ENCODE peak calls at places on chromosomes 13 and 19, in five cellular contexts. One of them, this sample, is unnamed.

GRCh38 chr19:13841339-13842293 is 35.3 kb upstream of the NANOS3 start:
- DNase-seq in K562: no peak
- DNase-seq in tibial nerve: no peak
- DNase-seq in ovary: peak
- DNase-seq in stomach: peak
- DNase-seq in this sample: peak

GRCh38 chr13:112586334-112586733 is 1.6 kb downstream of the TUBGCP3 start:
- DNase-seq in stomach: no peak
- DNase-seq in K562: peak
- DNase-seq in tibial nerve: no peak
- DNase-seq in ovary: no peak
- DNase-seq in this sample: no peak

GRCh38 chr13:30332516-30333165 is 25.3 kb upstream of the KATNAL1 start:
- DNase-seq in stomach: no peak
- DNase-seq in tibial nerve: no peak
- DNase-seq in K562: no peak
- DNase-seq in ovary: no peak
- DNase-seq in this sample: no peak

GRCh38 chr13:31209172-31209818 is 9.5 kb downstream of the B3GLCT start:
- DNase-seq in ovary: peak
- DNase-seq in tibial nerve: no peak
- DNase-seq in K562: peak
- DNase-seq in stomach: peak
- DNase-seq in this sample: peak

GRCh38 chr13:66009241-66009640 is 1220.9 kb downstream of the PCDH9 start:
- DNase-seq in tibial nerve: no peak
- DNase-seq in stomach: no peak
- DNase-seq in K562: no peak
- DNase-seq in ovary: no peak
- DNase-seq in this sample: no peak

GRCh38 chr13:76656056-76656455 is 230.1 kb downstream of the KCTD12 start:
- DNase-seq in stomach: no peak
- DNase-seq in K562: no peak
- DNase-seq in tibial nerve: no peak
- DNase-seq in ovary: no peak
- DNase-seq in this sample: no peak

GRCh38 chr13:112067871-112068305 is 939 bp downstream of the SOX1 start:
- DNase-seq in stomach: no peak
- DNase-seq in tibial nerve: no peak
- DNase-seq in K562: no peak
- DNase-seq in ovary: no peak
- DNase-seq in this sample: no peak

GRCh38 chr19:58455306-58455705 is 3.9 kb downstream of the ZNF324B start:
- DNase-seq in stomach: no peak
- DNase-seq in ovary: no peak
- DNase-seq in K562: no peak
- DNase-seq in tibial nerve: no peak
- DNase-seq in this sample: no peak

GRCh38 chr19:39160523-39160861 is 34.9 kb downstream of the PAK4 start:
- DNase-seq in tibial nerve: peak
- DNase-seq in ovary: peak
- DNase-seq in stomach: peak
- DNase-seq in K562: no peak
- DNase-seq in this sample: peak

GRCh38 chr19:29285878-29286277 is 72.9 kb upstream of the UQCRFS1 start:
- DNase-seq in ovary: no peak
- DNase-seq in tibial nerve: no peak
- DNase-seq in K562: peak
- DNase-seq in stomach: no peak
- DNase-seq in this sample: no peak

GRCh38 chr13:20340759-20341161 is 108.6 kb upstream of the GJB6 start:
- DNase-seq in K562: no peak
- DNase-seq in stomach: no peak
- DNase-seq in tibial nerve: peak
- DNase-seq in ovary: peak
- DNase-seq in this sample: no peak

GRCh38 chr13:96141032-96141431 is 51.1 kb downstream of the HS6ST3 start:
- DNase-seq in stomach: no peak
- DNase-seq in K562: no peak
- DNase-seq in ovary: no peak
- DNase-seq in tibial nerve: no peak
- DNase-seq in this sample: no peak

GRCh38 chr13:102441085-102441484 is 39.2 kb upstream of the FGF14 start:
- DNase-seq in K562: no peak
- DNase-seq in ovary: no peak
- DNase-seq in stomach: no peak
- DNase-seq in tibial nerve: no peak
- DNase-seq in this sample: no peak

GRCh38 chr13:83298636-83299035 is 583.6 kb downstream of the SLITRK1 start:
- DNase-seq in tibial nerve: no peak
- DNase-seq in ovary: no peak
- DNase-seq in stomach: no peak
- DNase-seq in K562: no peak
- DNase-seq in this sample: no peak

GRCh38 chr19:46355234-46355990 is 8.5 kb downstream of the PPP5C start:
- DNase-seq in ovary: no peak
- DNase-seq in tibial nerve: no peak
- DNase-seq in K562: peak
- DNase-seq in stomach: no peak
- DNase-seq in this sample: peak

GRCh38 chr19:39557791-39558622 is 18.0 kb upstream of the EID2 start:
- DNase-seq in K562: no peak
- DNase-seq in stomach: no peak
- DNase-seq in ovary: no peak
- DNase-seq in tibial nerve: no peak
- DNase-seq in this sample: no peak

GRCh38 chr19:40744554-40745401 is 5.5 kb downstream of the ACTMAP start:
- DNase-seq in ovary: no peak
- DNase-seq in tibial nerve: no peak
- DNase-seq in K562: peak
- DNase-seq in stomach: no peak
- DNase-seq in this sample: no peak

GRCh38 chr13:66553391-66553790 is 676.7 kb downstream of the PCDH9 start:
- DNase-seq in stomach: no peak
- DNase-seq in K562: no peak
- DNase-seq in ovary: no peak
- DNase-seq in tibial nerve: no peak
- DNase-seq in this sample: no peak

GRCh38 chr13:25756916-25757315 is 294.9 kb downstream of the SHISA2 start:
- DNase-seq in tibial nerve: no peak
- DNase-seq in stomach: no peak
- DNase-seq in ovary: no peak
- DNase-seq in K562: no peak
- DNase-seq in this sample: no peak

GRCh38 chr13:26956532-26957142 is 196.1 kb upstream of the GPR12 start:
- DNase-seq in ovary: no peak
- DNase-seq in stomach: no peak
- DNase-seq in tibial nerve: no peak
- DNase-seq in K562: no peak
- DNase-seq in this sample: no peak
- TF ChIP-seq EP300 in ovary: no peak
- TF ChIP-seq EP300 in stomach: no peak
- TF ChIP-seq EP300 in tibial nerve: no peak
- TF ChIP-seq EP300 in K562: no peak
- TF ChIP-seq EP300 in this sample: no peak

GRCh38 chr13:80201686-80202085 is 139.2 kb downstream of the SPRY2 start:
- DNase-seq in K562: no peak
- DNase-seq in tibial nerve: no peak
- DNase-seq in ovary: no peak
- DNase-seq in stomach: no peak
- DNase-seq in this sample: no peak

GRCh38 chr13:80195649-80196048 is 145.3 kb downstream of the SPRY2 start:
- DNase-seq in stomach: no peak
- DNase-seq in tibial nerve: no peak
- DNase-seq in ovary: no peak
- DNase-seq in K562: no peak
- DNase-seq in this sample: no peak

GRCh38 chr13:80196756-80197155 is 144.2 kb downstream of the SPRY2 start:
- DNase-seq in stomach: no peak
- DNase-seq in tibial nerve: no peak
- DNase-seq in K562: no peak
- DNase-seq in ovary: no peak
- DNase-seq in this sample: no peak

GRCh38 chr13:80199067-80199466 is 141.9 kb downstream of the SPRY2 start:
- DNase-seq in K562: no peak
- DNase-seq in stomach: no peak
- DNase-seq in tibial nerve: no peak
- DNase-seq in ovary: no peak
- DNase-seq in this sample: no peak

GRCh38 chr13:80199585-80200292 is 141.2 kb downstream of the SPRY2 start:
- DNase-seq in ovary: no peak
- DNase-seq in K562: no peak
- DNase-seq in stomach: no peak
- DNase-seq in tibial nerve: no peak
- DNase-seq in this sample: no peak
- TF ChIP-seq POLR2A in ovary: no peak
- TF ChIP-seq POLR2A in K562: no peak
- TF ChIP-seq POLR2A in stomach: no peak
- TF ChIP-seq POLR2A in tibial nerve: no peak
- TF ChIP-seq POLR2A in this sample: no peak

DNA sequence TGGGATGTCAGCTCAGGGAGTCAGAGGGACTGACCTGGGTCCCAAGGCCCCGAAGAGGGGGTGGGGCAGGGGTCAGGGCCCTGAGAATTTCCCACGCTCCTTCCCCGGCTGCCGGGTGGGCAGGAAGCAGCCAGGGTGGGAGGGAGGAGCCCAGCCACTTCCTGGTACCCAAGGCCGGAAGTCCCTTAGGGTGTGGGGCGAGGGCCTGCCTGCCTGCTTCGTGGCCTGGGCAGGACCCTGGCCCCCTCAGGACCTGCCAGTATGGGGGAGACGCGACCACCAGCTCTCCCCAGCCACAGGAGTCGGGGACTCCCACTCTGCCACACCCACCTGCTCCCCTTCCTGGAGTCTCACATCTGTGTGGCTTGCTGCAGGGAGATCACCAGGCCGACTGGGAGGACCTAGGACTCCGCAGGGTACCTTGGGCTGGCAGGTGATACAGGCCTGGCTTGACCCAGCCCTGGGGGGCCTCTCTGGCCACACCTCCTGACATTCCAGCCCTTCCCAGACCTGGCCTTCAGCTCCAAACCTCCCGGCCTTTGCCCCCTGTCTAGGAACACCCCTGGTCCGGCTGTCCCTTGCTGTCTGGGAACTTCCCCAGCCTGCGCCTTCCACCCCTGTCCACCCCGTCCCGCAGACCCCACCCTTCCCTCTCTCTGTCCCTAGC is 9.8 kb upstream of the CIRBP start:
- DNase-seq in K562: no peak
- DNase-seq in stomach: peak
- DNase-seq in ovary: peak
- DNase-seq in tibial nerve: peak
- DNase-seq in this sample: peak
- TF ChIP-seq EP300 in K562: peak
- TF ChIP-seq EP300 in stomach: no peak
- TF ChIP-seq EP300 in ovary: no peak
- TF ChIP-seq EP300 in tibial nerve: peak
- TF ChIP-seq EP300 in this sample: peak

GRCh38 chr19:56367829-56368711 is 25.3 kb downstream of the ZNF582 start:
- DNase-seq in tibial nerve: peak
- DNase-seq in K562: peak
- DNase-seq in ovary: peak
- DNase-seq in stomach: peak
- DNase-seq in this sample: peak
- TF ChIP-seq POLR2A in tibial nerve: no peak
- TF ChIP-seq POLR2A in K562: peak
- TF ChIP-seq POLR2A in ovary: peak
- TF ChIP-seq POLR2A in stomach: no peak
- TF ChIP-seq POLR2A in this sample: no peak

DNA sequence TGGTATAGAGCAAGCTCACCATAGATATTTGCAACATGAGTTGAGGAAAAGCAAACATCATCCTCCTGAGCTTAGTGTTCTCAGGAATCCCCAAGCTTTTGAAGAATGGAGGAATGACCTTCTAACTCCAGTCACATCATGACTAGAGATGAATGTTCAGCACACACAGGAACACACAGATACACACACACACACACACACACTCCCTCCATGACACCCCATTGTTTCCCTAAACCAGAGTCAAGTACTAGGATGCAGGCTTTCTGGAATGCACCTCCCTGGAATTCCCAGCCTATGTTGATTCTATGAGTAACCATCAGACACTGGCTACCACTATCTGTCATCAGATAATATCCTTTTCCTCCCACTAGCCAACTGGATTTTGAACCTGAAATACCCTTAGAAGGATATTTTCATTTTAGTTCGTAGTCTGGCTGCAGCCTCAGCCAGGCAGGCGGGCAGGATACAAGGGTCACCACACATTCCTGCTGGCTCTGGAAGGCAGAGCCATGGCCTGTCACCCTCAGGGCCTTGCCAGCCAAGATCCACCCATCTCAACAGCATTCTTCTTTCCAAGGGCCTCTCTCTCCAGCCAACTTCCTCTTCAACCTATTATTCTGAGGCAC is 162.4 kb downstream of the FOXO1 start:
- DNase-seq in K562: no peak
- DNase-seq in stomach: no peak
- DNase-seq in tibial nerve: no peak
- DNase-seq in ovary: no peak
- DNase-seq in this sample: no peak
- TF ChIP-seq EP300 in K562: no peak
- TF ChIP-seq EP300 in stomach: no peak
- TF ChIP-seq EP300 in tibial nerve: no peak
- TF ChIP-seq EP300 in ovary: no peak
- TF ChIP-seq EP300 in this sample: no peak

GRCh38 chr19:5870986-5871394 is 650 bp upstream of the FUT5 start:
- DNase-seq in stomach: no peak
- DNase-seq in K562: no peak
- DNase-seq in ovary: no peak
- DNase-seq in tibial nerve: no peak
- DNase-seq in this sample: no peak
- TF ChIP-seq POLR2A in stomach: no peak
- TF ChIP-seq POLR2A in K562: no peak
- TF ChIP-seq POLR2A in ovary: no peak
- TF ChIP-seq POLR2A in tibial nerve: no peak
- TF ChIP-seq POLR2A in this sample: no peak

GRCh38 chr13:35347679-35348205 is 128.7 kb downstream of the MAB21L1 start:
- DNase-seq in ovary: no peak
- DNase-seq in K562: no peak
- DNase-seq in tibial nerve: no peak
- DNase-seq in stomach: no peak
- DNase-seq in this sample: no peak

GRCh38 chr13:35346494-35346893 is 130.0 kb downstream of the MAB21L1 start:
- DNase-seq in ovary: no peak
- DNase-seq in K562: no peak
- DNase-seq in tibial nerve: no peak
- DNase-seq in stomach: no peak
- DNase-seq in this sample: no peak

GRCh38 chr13:35345992-35346391 is 130.5 kb downstream of the MAB21L1 start:
- DNase-seq in tibial nerve: no peak
- DNase-seq in stomach: no peak
- DNase-seq in K562: no peak
- DNase-seq in ovary: no peak
- DNase-seq in this sample: no peak

GRCh38 chr13:35349052-35349451 is 127.4 kb downstream of the MAB21L1 start:
- DNase-seq in tibial nerve: no peak
- DNase-seq in K562: no peak
- DNase-seq in stomach: no peak
- DNase-seq in ovary: no peak
- DNase-seq in this sample: no peak

GRCh38 chr13:35349673-35350278 is 126.7 kb downstream of the MAB21L1 start:
- DNase-seq in stomach: no peak
- DNase-seq in tibial nerve: no peak
- DNase-seq in ovary: no peak
- DNase-seq in K562: no peak
- DNase-seq in this sample: no peak
- TF ChIP-seq EP300 in stomach: no peak
- TF ChIP-seq EP300 in tibial nerve: no peak
- TF ChIP-seq EP300 in ovary: no peak
- TF ChIP-seq EP300 in K562: no peak
- TF ChIP-seq EP300 in this sample: no peak

This sample was measured in sigmoid colon.